ENCODE peak calls at places on chromosomes 13 and 19, in four cellular contexts. Y is H1, W is K562, L is GM23338. D is an unnamed sample. For H3K79me2, the result is how much of the 10 kb centered on the place peaks cover.

GRCh38 chr13:35278917-35279316 is 197.6 kb downstream of the MAB21L1 start:
- DNase-seq in Y (no peak), W (no peak), L (no peak), D (no peak)

GRCh38 chr19:7004313-7004931 is 16.8 kb downstream of the MBD3L2B start:
- DNase-seq in Y (no peak), W (peak), L (peak), D (no peak)

GRCh38 chr13:41960700-41961697 is at the start of gene VWA8:
- DNase-seq in Y (peak), W (peak), L (peak), D (peak)

GRCh38 chr13:105814902-105815250 is 720.6 kb downstream of the EFNB2 start:
- DNase-seq in Y (no peak), W (no peak), L (no peak), D (no peak)

GRCh38 chr19:23901360-23901759 is 13.3 kb upstream of the ZNF726 start:
- DNase-seq in Y (no peak), W (no peak), L (no peak), D (no peak)

GRCh38 chr13:92158335-92158734 is 759.9 kb downstream of the GPC5 start:
- DNase-seq in Y (no peak), W (no peak), L (no peak), D (no peak)

GRCh38 chr13:85652536-85652935 is 146.7 kb downstream of the SLITRK6 start:
- DNase-seq in Y (no peak), W (no peak), L (no peak), D (no peak)

GRCh38 chr13:107190065-107190464 is 622.1 kb upstream of the ARGLU1 start:
- DNase-seq in Y (no peak), W (no peak), L (no peak), D (no peak)

GRCh38 chr19:7894612-7895309 is 6.5 kb downstream of the LRRC8E start:
- DNase-seq in Y (no peak), W (no peak), L (peak), D (no peak)

GRCh38 chr19:2475018-2475701 is 767 bp upstream of the GADD45B start:
- DNase-seq in Y (no peak), W (peak), L (peak), D (peak)

GRCh38 chr13:105774739-105775460 is 760.6 kb downstream of the EFNB2 start:
- DNase-seq in Y (no peak), W (no peak), L (peak), D (no peak)

GRCh38 chr13:36385471-36385870 is 39.3 kb upstream of the SPART start:
- DNase-seq in Y (no peak), W (no peak), L (no peak), D (no peak)

GRCh38 chr13:112521073-112521685 is 66.8 kb downstream of the TUBGCP3 start:
- DNase-seq in Y (no peak), W (no peak), L (no peak), D (no peak)

GRCh38 chr19:27671876-27672275 is 1541.1 kb downstream of the UQCRFS1 start:
- DNase-seq in Y (no peak), W (no peak), L (no peak), D (no peak)

GRCh38 chr13:41236369-41236768 is 27.0 kb downstream of the MTRF1 start:
- DNase-seq in Y (no peak), W (no peak), L (no peak), D (no peak)

GRCh38 chr13:45472171-45472705 is 7.5 kb downstream of the COG3 start:
- DNase-seq in Y (no peak), W (no peak), L (no peak), D (no peak)

GRCh38 chr19:47714339-47714738 is 1.1 kb downstream of the EHD2 start:
- DNase-seq in Y (no peak), W (no peak), L (no peak), D (no peak)

GRCh38 chr13:40476175-40476958 is 190.1 kb downstream of the FOXO1 start:
- DNase-seq in Y (no peak), W (no peak), L (no peak), D (no peak)

GRCh38 chr19:38434549-38435051 is 1.1 kb downstream of the RYR1 start:
- DNase-seq in Y (no peak), W (peak), L (peak), D (no peak)

GRCh38 chr19:18736415-18737336 is 53.2 kb downstream of the CRTC1 start:
- DNase-seq in Y (no peak), W (no peak), L (no peak), D (peak)

GRCh38 chr19:38640368-38640767 is 7.1 kb upstream of the ACTN4 start:
- DNase-seq in Y (no peak), W (no peak), L (no peak), D (no peak)

GRCh38 chr13:63189712-63190111 is 1774.1 kb upstream of the PCDH20 start:
- DNase-seq in Y (no peak), W (no peak), L (no peak), D (no peak)

GRCh38 chr13:96519380-96519779 is 429.5 kb downstream of the HS6ST3 start:
- DNase-seq in Y (no peak), W (no peak), L (no peak), D (no peak)

GRCh38 chr19:45428385-45429231 is 4.9 kb upstream of the ERCC1 start:
- DNase-seq in Y (no peak), W (peak), L (peak), D (peak)

GRCh38 chr19:18470153-18470552 is 32.2 kb upstream of the ISYNA1 start:
- DNase-seq in Y (no peak), W (peak), L (peak), D (peak)

GRCh38 chr19:19335408-19336158 is 15.0 kb downstream of the MAU2 start:
- DNase-seq in Y (no peak), W (no peak), L (no peak), D (peak)

GRCh38 chr19:34298891-34299510 is 44.6 kb downstream of the GARRE1 start:
- DNase-seq in Y (no peak), W (no peak), L (no peak), D (no peak)

GRCh38 chr13:29954082-29955043 is 103.9 kb upstream of the UBL3 start:
- DNase-seq in Y (no peak), W (no peak), L (no peak), D (no peak)

GRCh38 chr13:97079726-97080125 is 85.5 kb upstream of the OXGR1 start:
- DNase-seq in Y (no peak), W (no peak), L (no peak), D (no peak)

GRCh38 chr19:11784356-11784755 is 14.0 kb upstream of the ZNF491 start:
- DNase-seq in Y (no peak), W (no peak), L (no peak), D (no peak)

GRCh38 chr13:42355118-42355840 is 83.3 kb downstream of the AKAP11 start:
- DNase-seq in Y (no peak), W (no peak), L (no peak), D (no peak)

GRCh38 chr13:30400376-30400775 is 21.9 kb upstream of the UBE2L5 start:
- DNase-seq in Y (no peak), W (no peak), L (no peak), D (no peak)

GRCh38 chr19:52170863-52171320 is 529 bp downstream of the ZNF836 start:
- DNase-seq in Y (no peak), W (no peak), L (peak), D (peak)

GRCh38 chr13:42354246-42355117 is 82.5 kb downstream of the AKAP11 start:
- DNase-seq in Y (no peak), W (no peak), L (peak), D (no peak)

GRCh38 chr19:45952691-45953505 is 20.8 kb downstream of the NOVA2 start:
- DNase-seq in Y (peak), W (peak), L (peak), D (peak)

GRCh38 chr19:33621811-33622504 is at the start of gene CHST8:
- DNase-seq in Y (no peak), W (peak), L (peak), D (peak)

GRCh38 chr13:34391071-34391470 is 551.0 kb upstream of the NBEA start:
- DNase-seq in Y (no peak), W (no peak), L (no peak), D (no peak)

GRCh38 chr13:22061371-22061805 is 390.5 kb downstream of the FGF9 start:
- DNase-seq in Y (no peak), W (no peak), L (peak), D (no peak)

GRCh38 chr19:13053761-13054604 is 48.7 kb downstream of the LYL1 start:
- DNase-seq in Y (no peak), W (no peak), L (peak), D (peak)

GRCh38 chr19:51490676-51491075 is 10.9 kb downstream of the SIGLEC12 start:
- DNase-seq in Y (no peak), W (peak), L (peak), D (no peak)

GRCh38 chr19:1017115-1017905 is 3.6 kb downstream of the TMEM259 start:
- DNase-seq in Y (no peak), W (peak), L (no peak), D (no peak)
- TF ChIP-seq POLR2AphosphoS5 in Y (no peak), W (peak), L (no peak), D (no peak)

GRCh38 chr13:74111901-74112824 is 22.0 kb downstream of the KLF12 start:
- DNase-seq in Y (no peak), W (no peak), L (no peak), D (no peak)
- H3K79me2 ChIP-seq in Y (under half), W (under half), L (half or more), D (half or more)

GRCh38 chr13:46605089-46605488 is 52.1 kb downstream of the LRCH1 start:
- DNase-seq in Y (no peak), W (no peak), L (no peak), D (no peak)

GRCh38 chr13:46605824-46606554 is 53.0 kb downstream of the LRCH1 start:
- DNase-seq in Y (no peak), W (no peak), L (no peak), D (no peak)

GRCh38 chr13:46602531-46602930 is 49.6 kb downstream of the LRCH1 start:
- DNase-seq in Y (no peak), W (no peak), L (no peak), D (no peak)

GRCh38 chr13:46603165-46603603 is 50.2 kb downstream of the LRCH1 start:
- DNase-seq in Y (no peak), W (no peak), L (peak), D (no peak)

DNA sequence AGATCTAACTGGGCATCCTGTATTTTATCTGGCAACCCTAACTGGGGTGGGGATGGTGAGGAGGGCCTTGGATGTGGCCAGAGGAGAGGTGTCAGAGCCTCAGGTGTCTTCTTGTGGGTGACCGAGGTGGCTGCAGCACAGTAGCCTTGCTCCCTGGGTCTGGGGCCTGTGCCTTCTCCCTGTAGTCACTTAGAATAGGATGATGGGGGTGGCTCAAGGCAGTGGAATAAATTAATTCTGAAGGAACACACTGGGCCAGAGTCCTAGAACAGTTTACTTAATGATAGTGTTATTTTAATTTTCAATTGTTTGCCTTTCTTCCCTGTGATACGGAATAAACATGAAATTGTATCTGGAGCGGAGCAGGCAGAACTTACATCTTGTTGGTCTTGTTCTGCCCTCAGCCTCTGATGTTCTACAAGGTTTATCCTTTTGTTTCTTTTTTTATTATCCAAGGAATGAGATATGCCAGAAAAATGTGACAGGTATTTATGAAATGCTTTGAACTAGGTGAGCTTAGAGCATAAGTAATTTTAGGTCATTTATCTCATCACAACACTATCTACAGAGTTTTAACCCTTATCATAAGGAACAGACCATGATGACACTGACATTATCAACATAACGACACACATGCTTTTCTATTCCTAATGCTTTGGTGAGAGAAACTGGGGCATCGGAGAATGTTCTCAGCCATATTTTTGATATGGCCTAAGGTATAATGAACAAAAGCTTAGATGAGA is 51.4 kb downstream of the LRCH1 start:
- DNase-seq in Y (no peak), W (no peak), L (no peak), D (no peak)
- TF ChIP-seq POLR2AphosphoS5 in Y (no peak), W (no peak), L (no peak), D (no peak)

GRCh38 chr13:23359882-23360281 is 73.6 kb downstream of the SACS start:
- DNase-seq in Y (no peak), W (no peak), L (no peak), D (no peak)

GRCh38 chr13:23367907-23368306 is 65.6 kb downstream of the SACS start:
- DNase-seq in Y (no peak), W (no peak), L (no peak), D (no peak)

GRCh38 chr13:23365652-23366051 is 67.8 kb downstream of the SACS start:
- DNase-seq in Y (no peak), W (no peak), L (no peak), D (no peak)
- H3K79me2 ChIP-seq in Y (under half), W (under half), L (under half), D (half or more)

DNA sequence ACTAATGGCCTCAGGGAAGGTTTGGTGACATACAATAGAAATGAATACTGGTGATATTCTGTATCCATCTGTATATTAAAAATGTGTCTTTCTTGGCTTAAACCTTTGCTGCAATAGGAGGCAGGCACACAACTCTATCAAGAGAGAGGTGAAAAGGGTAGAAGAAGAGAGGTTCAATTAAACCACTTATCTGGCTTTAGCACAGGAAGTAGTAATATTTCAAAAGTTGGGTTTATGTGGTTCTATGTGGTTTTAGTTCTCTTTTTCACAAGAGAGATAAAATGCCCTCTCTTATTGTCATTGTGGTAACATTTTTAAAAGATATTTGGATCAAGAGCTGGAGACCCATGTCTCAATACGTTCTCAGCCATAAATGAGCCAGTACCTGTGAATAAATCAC is 146.2 kb upstream of the FNDC3A start:
- DNase-seq in Y (no peak), W (no peak), L (no peak), D (no peak)
- TF ChIP-seq POLR2AphosphoS5 in Y (no peak), W (no peak), L (no peak), D (no peak)

GRCh38 chr19:40312533-40312932 is 27.4 kb upstream of the AKT2 start:
- DNase-seq in Y (no peak), W (no peak), L (peak), D (no peak)
- H3K79me2 ChIP-seq in Y (under half), W (under half), L (under half), D (under half)

DNA sequence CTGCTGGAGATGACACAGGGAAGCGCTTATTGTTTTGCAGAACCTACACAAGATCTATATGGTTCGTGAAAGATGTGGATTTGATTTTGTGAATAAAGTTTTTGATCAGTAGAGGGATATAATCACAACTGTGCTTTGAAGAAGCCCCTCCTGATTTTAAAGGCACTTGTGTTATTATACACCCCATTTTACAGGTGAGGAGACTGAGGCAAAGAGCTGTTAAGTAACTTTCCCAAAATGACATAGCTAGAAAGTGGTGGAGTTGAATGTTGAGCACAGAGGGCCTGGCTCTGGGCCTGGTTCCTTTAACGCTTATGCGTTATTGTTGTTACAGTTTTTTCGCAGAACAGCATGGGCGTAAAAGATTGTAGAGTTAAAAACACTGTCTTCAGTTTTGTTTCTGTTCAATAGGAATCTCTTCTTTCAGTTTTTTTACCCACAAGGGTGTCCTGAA is 1.4 kb downstream of the TDRD3 start:
- DNase-seq in Y (no peak), W (no peak), L (no peak), D (no peak)
- TF ChIP-seq POLR2AphosphoS5 in Y (no peak), W (no peak), L (no peak), D (no peak)

GRCh38 chr13:75635101-75635620 is 969 bp upstream of the LMO7 start:
- DNase-seq in Y (no peak), W (no peak), L (peak), D (no peak)

GRCh38 chr13:75636339-75637095 is 387 bp downstream of the LMO7 start:
- DNase-seq in Y (no peak), W (peak), L (peak), D (peak)

GRCh38 chr13:75635621-75636338 is at the start of gene LMO7:
- DNase-seq in Y (no peak), W (peak), L (peak), D (peak)

GRCh38 chr13:75637101-75637774 is 1.1 kb downstream of the LMO7 start:
- DNase-seq in Y (no peak), W (no peak), L (peak), D (peak)

DNA sequence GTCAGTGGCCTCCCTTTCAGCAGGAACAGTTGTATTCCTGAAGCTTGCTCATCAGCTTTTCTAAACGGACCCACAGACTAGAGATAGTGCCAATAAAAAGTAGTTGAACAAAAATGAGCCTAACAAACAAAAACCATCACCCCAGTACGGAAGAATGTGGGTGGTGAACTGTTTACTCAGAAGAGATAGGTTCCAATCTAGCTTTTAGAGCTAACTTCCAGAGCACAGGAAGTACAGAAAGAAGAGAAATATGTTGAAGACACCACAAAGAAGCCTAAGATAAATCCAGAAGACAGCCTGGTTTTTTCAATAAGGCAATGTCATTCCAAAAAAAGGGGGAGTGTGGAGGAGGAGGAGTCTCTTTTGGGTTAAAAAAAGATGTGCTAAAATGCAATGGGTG is 2.8 kb upstream of the LMO7 start:
- DNase-seq in Y (no peak), W (no peak), L (no peak), D (no peak)
- H3K79me2 ChIP-seq in Y (under half), W (under half), L (under half), D (half or more)

D was measured in SK-N-SH.